ENCODE peak calls at places on chromosome 20, in five cellular contexts. M is GM03348, C is pons, U is iPS-NIHi11, L is T-helper 9 cell. B is an unnamed sample.

GRCh38 chr20:40497781-40498691 is 191.0 kb downstream of the MAFB start:
- DNase-seq in C (peak), L (no peak), U (no peak), M (peak), B (no peak)

GRCh38 chr20:25571240-25571639 is 14.1 kb downstream of the NINL start:
- DNase-seq in M (no peak), L (no peak), C (no peak), U (no peak), B (no peak)

GRCh38 chr20:62994850-62995249 is 11.9 kb downstream of the BHLHE23 start:
- DNase-seq in U (no peak), L (no peak), M (no peak), C (no peak), B (no peak)

GRCh38 chr20:24983896-24984295 is 8.7 kb downstream of the APMAP start:
- DNase-seq in M (no peak), C (no peak), L (no peak), U (no peak), B (no peak)

GRCh38 chr20:25483431-25484132 is 76.1 kb downstream of the GINS1 start:
- DNase-seq in U (no peak), C (no peak), L (no peak), M (no peak), B (no peak)

GRCh38 chr20:48921883-48922867 is 664 bp downstream of the ARFGEF2 start:
- DNase-seq in U (peak), C (no peak), M (peak), L (peak), B (no peak)

GRCh38 chr20:20450461-20451027 is 82.6 kb downstream of the INSM1 start:
- DNase-seq in L (no peak), C (peak), U (no peak), M (no peak), B (no peak)

GRCh38 chr20:11454966-11455799 is 462.5 kb upstream of the BTBD3 start:
- DNase-seq in M (peak), L (no peak), C (no peak), U (peak), B (no peak)

GRCh38 chr20:49283703-49284625 is 6.1 kb upstream of the ZNFX1 start:
- DNase-seq in C (no peak), M (no peak), L (no peak), U (no peak), B (no peak)

GRCh38 chr20:34316191-34316814 is 13.1 kb upstream of the AHCY start:
- DNase-seq in U (no peak), M (peak), C (no peak), L (no peak), B (no peak)

GRCh38 chr20:1890469-1891262 is 4.5 kb upstream of the SIRPA start:
- DNase-seq in L (no peak), U (no peak), M (no peak), C (no peak), B (no peak)

GRCh38 chr20:21571841-21572690 is 58.2 kb upstream of the NKX2-2 start:
- DNase-seq in U (peak), L (no peak), C (peak), M (peak), B (no peak)

B was measured in central memory CD8-positive, alpha-beta T cell.